ENCODE peak calls at places on chromosome 18, in nine cellular contexts. One of them, this sample, is unnamed. For H3K27me3 and H3K9me3, the result is how much of the 10 kb centered on the place peaks cover.

GRCh38 chr18:61322265-61322873 is 10.9 kb upstream of the CDH20 start:
- DNase-seq in breast epithelium: no peak
- DNase-seq in ovary: peak
- DNase-seq in HCT116: peak
- DNase-seq in Peyer's patch: peak
- DNase-seq in suprapubic skin: no peak
- DNase-seq in heart left ventricle: peak
- DNase-seq in transverse colon: peak
- DNase-seq in prostate gland: no peak
- DNase-seq in this sample: no peak

GRCh38 chr18:51890762-51891161 is 449.2 kb upstream of the DCC start:
- DNase-seq in Peyer's patch: no peak
- DNase-seq in prostate gland: peak
- DNase-seq in HCT116: no peak
- DNase-seq in suprapubic skin: no peak
- DNase-seq in heart left ventricle: no peak
- DNase-seq in breast epithelium: peak
- DNase-seq in transverse colon: peak
- DNase-seq in ovary: no peak
- DNase-seq in this sample: no peak

GRCh38 chr18:62939433-62939832 is 224.1 kb downstream of the PHLPP1 start:
- DNase-seq in HCT116: no peak
- DNase-seq in suprapubic skin: no peak
- DNase-seq in prostate gland: no peak
- DNase-seq in heart left ventricle: no peak
- DNase-seq in ovary: no peak
- DNase-seq in Peyer's patch: no peak
- DNase-seq in transverse colon: no peak
- DNase-seq in breast epithelium: no peak
- DNase-seq in this sample: no peak

GRCh38 chr18:427005-427404 is 73.5 kb downstream of the COLEC12 start:
- DNase-seq in suprapubic skin: no peak
- DNase-seq in ovary: peak
- DNase-seq in Peyer's patch: no peak
- DNase-seq in prostate gland: no peak
- DNase-seq in heart left ventricle: no peak
- DNase-seq in breast epithelium: no peak
- DNase-seq in transverse colon: no peak
- DNase-seq in HCT116: no peak
- DNase-seq in this sample: no peak

GRCh38 chr18:49476664-49477411 is 10.2 kb downstream of the C18orf32 start:
- DNase-seq in prostate gland: no peak
- DNase-seq in heart left ventricle: no peak
- DNase-seq in ovary: no peak
- DNase-seq in transverse colon: no peak
- DNase-seq in HCT116: no peak
- DNase-seq in Peyer's patch: no peak
- DNase-seq in suprapubic skin: no peak
- DNase-seq in breast epithelium: no peak
- DNase-seq in this sample: no peak

GRCh38 chr18:37422116-37422515 is 143.5 kb downstream of the CELF4 start:
- DNase-seq in HCT116: no peak
- DNase-seq in suprapubic skin: no peak
- DNase-seq in Peyer's patch: no peak
- DNase-seq in prostate gland: no peak
- DNase-seq in ovary: no peak
- DNase-seq in heart left ventricle: no peak
- DNase-seq in transverse colon: no peak
- DNase-seq in breast epithelium: no peak
- DNase-seq in this sample: no peak

GRCh38 chr18:58080516-58080915 is 36.5 kb downstream of the NEDD4L start:
- DNase-seq in transverse colon: no peak
- DNase-seq in ovary: no peak
- DNase-seq in heart left ventricle: no peak
- DNase-seq in suprapubic skin: no peak
- DNase-seq in prostate gland: no peak
- DNase-seq in HCT116: no peak
- DNase-seq in breast epithelium: no peak
- DNase-seq in Peyer's patch: no peak
- DNase-seq in this sample: no peak

GRCh38 chr18:52046842-52047241 is 293.2 kb upstream of the DCC start:
- DNase-seq in Peyer's patch: no peak
- DNase-seq in suprapubic skin: no peak
- DNase-seq in ovary: no peak
- DNase-seq in prostate gland: no peak
- DNase-seq in breast epithelium: no peak
- DNase-seq in HCT116: no peak
- DNase-seq in transverse colon: no peak
- DNase-seq in heart left ventricle: no peak
- DNase-seq in this sample: no peak

GRCh38 chr18:36583155-36583745 is 245.6 kb downstream of the TPGS2 start:
- DNase-seq in transverse colon: no peak
- DNase-seq in ovary: no peak
- DNase-seq in breast epithelium: no peak
- DNase-seq in HCT116: no peak
- DNase-seq in suprapubic skin: no peak
- DNase-seq in Peyer's patch: no peak
- DNase-seq in heart left ventricle: no peak
- DNase-seq in prostate gland: no peak
- DNase-seq in this sample: no peak

GRCh38 chr18:73924836-73925235 is 222.8 kb downstream of the FBXO15 start:
- DNase-seq in prostate gland: no peak
- DNase-seq in Peyer's patch: no peak
- DNase-seq in breast epithelium: no peak
- DNase-seq in transverse colon: no peak
- DNase-seq in suprapubic skin: no peak
- DNase-seq in heart left ventricle: no peak
- DNase-seq in HCT116: no peak
- DNase-seq in ovary: no peak
- DNase-seq in this sample: no peak

GRCh38 chr18:47087676-47088075 is 52.3 kb upstream of the ELOA2 start:
- DNase-seq in prostate gland: no peak
- DNase-seq in ovary: no peak
- DNase-seq in transverse colon: no peak
- DNase-seq in heart left ventricle: no peak
- DNase-seq in suprapubic skin: no peak
- DNase-seq in breast epithelium: no peak
- DNase-seq in HCT116: no peak
- DNase-seq in Peyer's patch: no peak
- DNase-seq in this sample: no peak

GRCh38 chr18:58892536-58892935 is 27.9 kb downstream of the ZNF532 start:
- DNase-seq in heart left ventricle: no peak
- DNase-seq in prostate gland: no peak
- DNase-seq in ovary: no peak
- DNase-seq in breast epithelium: no peak
- DNase-seq in suprapubic skin: no peak
- DNase-seq in HCT116: no peak
- DNase-seq in Peyer's patch: no peak
- DNase-seq in transverse colon: no peak
- DNase-seq in this sample: no peak

GRCh38 chr18:48897531-48897930 is 53.2 kb downstream of the SMAD7 start:
- DNase-seq in heart left ventricle: no peak
- DNase-seq in HCT116: no peak
- DNase-seq in transverse colon: no peak
- DNase-seq in suprapubic skin: no peak
- DNase-seq in Peyer's patch: no peak
- DNase-seq in ovary: no peak
- DNase-seq in prostate gland: no peak
- DNase-seq in breast epithelium: no peak
- DNase-seq in this sample: no peak

GRCh38 chr18:34086370-34086769 is 138.3 kb downstream of the NOL4 start:
- DNase-seq in Peyer's patch: no peak
- DNase-seq in breast epithelium: no peak
- DNase-seq in ovary: no peak
- DNase-seq in prostate gland: no peak
- DNase-seq in suprapubic skin: no peak
- DNase-seq in heart left ventricle: no peak
- DNase-seq in transverse colon: no peak
- DNase-seq in HCT116: no peak
- DNase-seq in this sample: no peak

GRCh38 chr18:43590182-43590903 is 313.1 kb upstream of the SYT4 start:
- DNase-seq in prostate gland: no peak
- DNase-seq in HCT116: no peak
- DNase-seq in breast epithelium: no peak
- DNase-seq in Peyer's patch: no peak
- DNase-seq in transverse colon: no peak
- DNase-seq in ovary: no peak
- DNase-seq in suprapubic skin: no peak
- DNase-seq in heart left ventricle: no peak
- DNase-seq in this sample: no peak

GRCh38 chr18:37539236-37539635 is 26.4 kb downstream of the CELF4 start:
- DNase-seq in heart left ventricle: no peak
- DNase-seq in HCT116: no peak
- DNase-seq in ovary: no peak
- DNase-seq in transverse colon: no peak
- DNase-seq in prostate gland: no peak
- DNase-seq in suprapubic skin: no peak
- DNase-seq in breast epithelium: no peak
- DNase-seq in Peyer's patch: no peak
- DNase-seq in this sample: no peak

GRCh38 chr18:45050712-45051639 is 370.3 kb downstream of the SETBP1 start:
- DNase-seq in heart left ventricle: no peak
- DNase-seq in Peyer's patch: no peak
- DNase-seq in breast epithelium: no peak
- DNase-seq in suprapubic skin: no peak
- DNase-seq in prostate gland: no peak
- DNase-seq in transverse colon: no peak
- DNase-seq in HCT116: no peak
- DNase-seq in ovary: no peak
- DNase-seq in this sample: no peak

GRCh38 chr18:62566199-62566598 is 43.4 kb downstream of the ZCCHC2 start:
- DNase-seq in prostate gland: peak
- DNase-seq in Peyer's patch: no peak
- DNase-seq in transverse colon: peak
- DNase-seq in ovary: no peak
- DNase-seq in breast epithelium: no peak
- DNase-seq in HCT116: no peak
- DNase-seq in suprapubic skin: no peak
- DNase-seq in heart left ventricle: peak
- DNase-seq in this sample: no peak

GRCh38 chr18:9539938-9540337 is 64.6 kb downstream of the RALBP1 start:
- DNase-seq in ovary: no peak
- DNase-seq in HCT116: no peak
- DNase-seq in Peyer's patch: no peak
- DNase-seq in prostate gland: no peak
- DNase-seq in transverse colon: no peak
- DNase-seq in heart left ventricle: no peak
- DNase-seq in breast epithelium: no peak
- DNase-seq in suprapubic skin: no peak
- DNase-seq in this sample: no peak

GRCh38 chr18:50097702-50098101 is 97.2 kb downstream of the MYO5B start:
- DNase-seq in transverse colon: peak
- DNase-seq in prostate gland: peak
- DNase-seq in suprapubic skin: no peak
- DNase-seq in heart left ventricle: no peak
- DNase-seq in Peyer's patch: no peak
- DNase-seq in breast epithelium: peak
- DNase-seq in ovary: no peak
- DNase-seq in HCT116: peak
- DNase-seq in this sample: no peak

GRCh38 chr18:49238433-49239042 is 221.9 kb downstream of the DYM start:
- DNase-seq in ovary: no peak
- DNase-seq in prostate gland: no peak
- DNase-seq in suprapubic skin: no peak
- DNase-seq in Peyer's patch: no peak
- DNase-seq in breast epithelium: no peak
- DNase-seq in HCT116: peak
- DNase-seq in heart left ventricle: no peak
- DNase-seq in transverse colon: no peak
- DNase-seq in this sample: no peak

GRCh38 chr18:79405781-79406575 is 10.2 kb downstream of the NFATC1 start:
- DNase-seq in transverse colon: peak
- DNase-seq in HCT116: no peak
- DNase-seq in heart left ventricle: peak
- DNase-seq in suprapubic skin: no peak
- DNase-seq in Peyer's patch: peak
- DNase-seq in breast epithelium: no peak
- DNase-seq in ovary: no peak
- DNase-seq in prostate gland: no peak
- DNase-seq in this sample: peak
- TF ChIP-seq POLR2A in transverse colon: peak
- TF ChIP-seq POLR2A in HCT116: no peak
- TF ChIP-seq POLR2A in heart left ventricle: no peak
- TF ChIP-seq POLR2A in suprapubic skin: no peak
- TF ChIP-seq POLR2A in Peyer's patch: peak
- TF ChIP-seq POLR2A in breast epithelium: no peak
- TF ChIP-seq POLR2A in ovary: no peak
- TF ChIP-seq POLR2A in prostate gland: no peak
- TF ChIP-seq POLR2A in this sample: no peak

GRCh38 chr18:10757349-10757748 is 231.5 kb downstream of the NAPG start:
- DNase-seq in HCT116: no peak
- DNase-seq in heart left ventricle: no peak
- DNase-seq in ovary: no peak
- DNase-seq in prostate gland: no peak
- DNase-seq in suprapubic skin: no peak
- DNase-seq in Peyer's patch: no peak
- DNase-seq in breast epithelium: no peak
- DNase-seq in transverse colon: no peak
- DNase-seq in this sample: no peak
- H3K27me3 ChIP-seq in HCT116: under half
- H3K27me3 ChIP-seq in heart left ventricle: under half
- H3K27me3 ChIP-seq in ovary: under half
- H3K27me3 ChIP-seq in prostate gland: under half
- H3K27me3 ChIP-seq in suprapubic skin: under half
- H3K27me3 ChIP-seq in Peyer's patch: under half
- H3K27me3 ChIP-seq in breast epithelium: under half
- H3K27me3 ChIP-seq in transverse colon: under half
- H3K27me3 ChIP-seq in this sample: under half

DNA sequence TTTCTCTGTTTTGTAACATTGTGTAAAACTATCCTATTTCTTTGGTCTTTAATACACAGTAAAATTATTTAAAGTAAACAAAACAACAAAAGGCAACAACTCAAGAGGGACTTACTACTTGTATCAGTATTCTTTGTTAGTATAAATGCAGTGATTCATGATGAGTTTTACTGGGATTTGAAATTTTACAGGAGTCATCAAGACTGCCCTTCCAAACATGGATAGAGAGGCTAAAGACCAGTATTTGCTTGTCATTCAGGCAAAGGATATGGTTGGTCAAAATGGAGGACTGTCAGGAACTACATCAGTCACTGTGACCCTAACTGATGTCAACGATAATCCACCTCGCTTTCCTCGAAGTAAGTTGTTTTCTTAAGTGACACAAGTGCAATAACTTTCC is 71.1 kb downstream of the CDH7 start:
- DNase-seq in prostate gland: no peak
- DNase-seq in breast epithelium: no peak
- DNase-seq in HCT116: no peak
- DNase-seq in Peyer's patch: no peak
- DNase-seq in heart left ventricle: no peak
- DNase-seq in suprapubic skin: no peak
- DNase-seq in ovary: no peak
- DNase-seq in transverse colon: no peak
- DNase-seq in this sample: no peak
- H3K9me3 ChIP-seq in prostate gland: under half
- H3K9me3 ChIP-seq in breast epithelium: under half
- H3K9me3 ChIP-seq in HCT116: under half
- H3K9me3 ChIP-seq in Peyer's patch: under half
- H3K9me3 ChIP-seq in heart left ventricle: under half
- H3K9me3 ChIP-seq in suprapubic skin: under half
- H3K9me3 ChIP-seq in ovary: under half
- H3K9me3 ChIP-seq in transverse colon: under half
- H3K9me3 ChIP-seq in this sample: under half

GRCh38 chr18:31493171-31493570 is 4.8 kb upstream of the DSG2 start:
- DNase-seq in HCT116: no peak
- DNase-seq in heart left ventricle: no peak
- DNase-seq in suprapubic skin: no peak
- DNase-seq in ovary: no peak
- DNase-seq in transverse colon: no peak
- DNase-seq in prostate gland: no peak
- DNase-seq in breast epithelium: no peak
- DNase-seq in Peyer's patch: no peak
- DNase-seq in this sample: no peak
- TF ChIP-seq POLR2A in HCT116: no peak
- TF ChIP-seq POLR2A in heart left ventricle: no peak
- TF ChIP-seq POLR2A in suprapubic skin: no peak
- TF ChIP-seq POLR2A in ovary: no peak
- TF ChIP-seq POLR2A in transverse colon: no peak
- TF ChIP-seq POLR2A in prostate gland: no peak
- TF ChIP-seq POLR2A in breast epithelium: no peak
- TF ChIP-seq POLR2A in Peyer's patch: no peak
- TF ChIP-seq POLR2A in this sample: no peak

This sample was measured in esophagus squamous epithelium.